ENCODE peak calls at places on chromosomes 2 and 18, in seven cellular contexts. One of them, this sample, is unnamed.

GRCh38 chr18:45588284-45588683 is 27.0 kb upstream of the SLC14A2 start:
- DNase-seq in uterus: peak; percentile 53
- DNase-seq in small intestine: no peak
- DNase-seq in lower lobe of right lung: no peak
- DNase-seq in HFF-Myc: peak; percentile 79
- DNase-seq in testis: peak; percentile 43
- DNase-seq in IMR-90: peak; percentile 56
- DNase-seq in this sample: no peak

GRCh38 chr2:238914648-238915015 is 66.7 kb downstream of the TWIST2 start:
- DNase-seq in uterus: peak; percentile 13
- DNase-seq in small intestine: no peak
- DNase-seq in lower lobe of right lung: no peak
- DNase-seq in HFF-Myc: no peak
- DNase-seq in testis: no peak
- DNase-seq in IMR-90: peak; percentile 76
- DNase-seq in this sample: no peak

GRCh38 chr2:233643128-233643527 is 6.9 kb downstream of the UGT1A10 start:
- DNase-seq in uterus: no peak
- DNase-seq in small intestine: peak; percentile 31
- DNase-seq in lower lobe of right lung: no peak
- DNase-seq in HFF-Myc: no peak
- DNase-seq in testis: no peak
- DNase-seq in IMR-90: no peak
- DNase-seq in this sample: peak; percentile 13

GRCh38 chr2:84832772-84833461 is 48.0 kb downstream of the TRABD2A start:
- DNase-seq in uterus: no peak
- DNase-seq in small intestine: peak; percentile 8
- DNase-seq in lower lobe of right lung: peak; percentile 53
- DNase-seq in HFF-Myc: no peak
- DNase-seq in testis: no peak
- DNase-seq in IMR-90: peak; percentile 17
- DNase-seq in this sample: no peak

GRCh38 chr2:162766092-162766491 is 72.5 kb downstream of the KCNH7 start:
- DNase-seq in uterus: no peak
- DNase-seq in small intestine: no peak
- DNase-seq in lower lobe of right lung: no peak
- DNase-seq in HFF-Myc: no peak
- DNase-seq in testis: no peak
- DNase-seq in IMR-90: no peak
- DNase-seq in this sample: no peak

GRCh38 chr2:98773907-98774306 is 43.0 kb upstream of the MGAT4A start:
- DNase-seq in uterus: no peak
- DNase-seq in small intestine: no peak
- DNase-seq in lower lobe of right lung: no peak
- DNase-seq in HFF-Myc: no peak
- DNase-seq in testis: no peak
- DNase-seq in IMR-90: no peak
- DNase-seq in this sample: peak; percentile 73

GRCh38 chr2:232343816-232344215 is 34.7 kb upstream of the ALPP start:
- DNase-seq in uterus: no peak
- DNase-seq in small intestine: no peak
- DNase-seq in lower lobe of right lung: no peak
- DNase-seq in HFF-Myc: no peak
- DNase-seq in testis: no peak
- DNase-seq in IMR-90: no peak
- DNase-seq in this sample: no peak

GRCh38 chr2:230552181-230552580 is 136.2 kb downstream of the SP100 start:
- DNase-seq in uterus: no peak
- DNase-seq in small intestine: no peak
- DNase-seq in lower lobe of right lung: no peak
- DNase-seq in HFF-Myc: no peak
- DNase-seq in testis: no peak
- DNase-seq in IMR-90: no peak
- DNase-seq in this sample: no peak

GRCh38 chr2:217429981-217430500 is 570.2 kb upstream of the TNP1 start:
- DNase-seq in uterus: no peak
- DNase-seq in small intestine: no peak
- DNase-seq in lower lobe of right lung: no peak
- DNase-seq in HFF-Myc: no peak
- DNase-seq in testis: no peak
- DNase-seq in IMR-90: peak; percentile 66
- DNase-seq in this sample: no peak

GRCh38 chr2:38793511-38793910 is 15.5 kb downstream of the GEMIN6 start:
- DNase-seq in uterus: no peak
- DNase-seq in small intestine: peak; percentile 99
- DNase-seq in lower lobe of right lung: no peak
- DNase-seq in HFF-Myc: no peak
- DNase-seq in testis: no peak
- DNase-seq in IMR-90: no peak
- DNase-seq in this sample: no peak

GRCh38 chr2:60463249-60463648 is 90.2 kb downstream of the BCL11A start:
- DNase-seq in uterus: peak; percentile 27
- DNase-seq in small intestine: no peak
- DNase-seq in lower lobe of right lung: no peak
- DNase-seq in HFF-Myc: no peak
- DNase-seq in testis: peak; percentile 69
- DNase-seq in IMR-90: peak; percentile 48
- DNase-seq in this sample: no peak

GRCh38 chr18:63241317-63241712 is 78.3 kb downstream of the BCL2 start:
- DNase-seq in uterus: no peak
- DNase-seq in small intestine: no peak
- DNase-seq in lower lobe of right lung: no peak
- DNase-seq in HFF-Myc: no peak
- DNase-seq in testis: no peak
- DNase-seq in IMR-90: no peak
- DNase-seq in this sample: no peak

GRCh38 chr18:48781041-48781989 is 169.4 kb downstream of the SMAD7 start:
- DNase-seq in uterus: peak; percentile 70
- DNase-seq in small intestine: peak; percentile 80
- DNase-seq in lower lobe of right lung: peak; percentile 94
- DNase-seq in HFF-Myc: no peak
- DNase-seq in testis: peak; percentile 96
- DNase-seq in IMR-90: peak; percentile 39
- DNase-seq in this sample: no peak

GRCh38 chr2:30321466-30321865 is 90.1 kb downstream of the LBH start:
- DNase-seq in uterus: no peak
- DNase-seq in small intestine: no peak
- DNase-seq in lower lobe of right lung: no peak
- DNase-seq in HFF-Myc: no peak
- DNase-seq in testis: no peak
- DNase-seq in IMR-90: peak; percentile 58
- DNase-seq in this sample: no peak

GRCh38 chr2:226057365-226057764 is 657.9 kb downstream of the NYAP2 start:
- DNase-seq in uterus: no peak
- DNase-seq in small intestine: no peak
- DNase-seq in lower lobe of right lung: no peak
- DNase-seq in HFF-Myc: no peak
- DNase-seq in testis: no peak
- DNase-seq in IMR-90: no peak
- DNase-seq in this sample: no peak

GRCh38 chr18:68763082-68763481 is 34.8 kb upstream of the CCDC102B start:
- DNase-seq in uterus: no peak
- DNase-seq in small intestine: no peak
- DNase-seq in lower lobe of right lung: no peak
- DNase-seq in HFF-Myc: no peak
- DNase-seq in testis: no peak
- DNase-seq in IMR-90: peak; percentile 41
- DNase-seq in this sample: no peak

DNA sequence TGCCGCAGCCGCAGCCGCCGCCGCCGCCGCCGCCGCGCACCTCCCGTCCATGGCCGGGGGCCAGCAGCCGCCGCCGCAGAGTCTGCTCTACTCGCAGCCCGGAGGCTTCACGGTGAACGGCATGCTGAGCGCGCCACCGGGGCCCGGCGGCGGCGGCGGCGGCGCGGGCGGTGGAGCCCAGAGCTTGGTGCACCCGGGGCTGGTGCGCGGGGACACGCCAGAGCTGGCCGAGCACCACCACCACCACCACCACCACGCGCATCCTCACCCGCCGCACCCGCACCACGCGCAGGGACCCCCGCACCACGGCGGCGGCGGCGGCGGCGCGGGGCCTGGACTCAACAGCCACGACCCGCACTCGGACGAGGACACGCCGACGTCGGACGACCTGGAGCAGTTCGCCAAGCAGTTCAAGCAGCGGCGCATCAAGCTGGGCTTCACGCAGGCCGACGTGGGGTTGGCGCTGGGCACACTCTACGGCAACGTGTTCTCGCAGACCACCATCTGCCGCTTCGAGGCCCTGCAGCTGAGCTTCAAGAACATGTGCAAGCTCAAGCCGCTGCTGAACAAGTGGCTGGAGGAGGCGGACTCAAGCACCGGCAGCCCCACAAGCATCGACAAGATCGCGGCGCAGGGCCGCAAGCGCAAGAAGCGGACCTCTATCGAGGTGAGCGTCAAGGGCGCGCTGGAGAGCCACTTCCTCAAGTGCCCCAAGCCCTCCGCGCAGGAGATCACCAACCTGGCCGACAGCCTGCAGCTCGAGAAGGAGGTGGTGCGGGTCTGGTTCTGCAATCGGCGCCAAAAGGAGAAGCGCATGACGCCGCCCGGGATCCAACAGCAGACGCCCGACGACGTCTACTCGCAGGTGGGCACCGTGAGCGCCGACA is 2.4 kb downstream of the POU3F3 start:
- DNase-seq in uterus: no peak
- DNase-seq in small intestine: no peak
- DNase-seq in lower lobe of right lung: no peak
- DNase-seq in HFF-Myc: no peak
- DNase-seq in testis: peak; percentile 26
- DNase-seq in IMR-90: no peak
- DNase-seq in this sample: peak; percentile 71
- H3K4me3 ChIP-seq in uterus: no peak overlapping the region
- H3K4me3 ChIP-seq in small intestine: no peak overlapping the region
- H3K4me3 ChIP-seq in lower lobe of right lung: peak overlapping the region; percentile 17
- H3K4me3 ChIP-seq in HFF-Myc: no peak overlapping the region
- H3K4me3 ChIP-seq in testis: peak overlapping the region; percentile 6
- H3K4me3 ChIP-seq in IMR-90: no peak overlapping the region
- H3K4me3 ChIP-seq in this sample: no peak overlapping the region

GRCh38 chr18:79926715-79927596 is 24.5 kb downstream of the SLC66A2 start:
- DNase-seq in uterus: peak; percentile 11
- DNase-seq in small intestine: no peak
- DNase-seq in lower lobe of right lung: peak; percentile 40
- DNase-seq in HFF-Myc: no peak
- DNase-seq in testis: peak; percentile 12
- DNase-seq in IMR-90: no peak
- DNase-seq in this sample: no peak
- H3K4me3 ChIP-seq in uterus: no peak overlapping the region
- H3K4me3 ChIP-seq in small intestine: no peak overlapping the region
- H3K4me3 ChIP-seq in lower lobe of right lung: no peak overlapping the region
- H3K4me3 ChIP-seq in HFF-Myc: no peak overlapping the region
- H3K4me3 ChIP-seq in testis: no peak overlapping the region
- H3K4me3 ChIP-seq in IMR-90: no peak overlapping the region
- H3K4me3 ChIP-seq in this sample: no peak overlapping the region

GRCh38 chr2:12432985-12433640 is 283.6 kb upstream of the TRIB2 start:
- DNase-seq in uterus: no peak
- DNase-seq in small intestine: no peak
- DNase-seq in lower lobe of right lung: no peak
- DNase-seq in HFF-Myc: no peak
- DNase-seq in testis: no peak
- DNase-seq in IMR-90: peak; percentile 58
- DNase-seq in this sample: no peak

GRCh38 chr2:12433641-12433990 is 283.1 kb upstream of the TRIB2 start:
- DNase-seq in uterus: no peak
- DNase-seq in small intestine: peak; percentile 54
- DNase-seq in lower lobe of right lung: no peak
- DNase-seq in HFF-Myc: no peak
- DNase-seq in testis: no peak
- DNase-seq in IMR-90: no peak
- DNase-seq in this sample: no peak

GRCh38 chr2:12428324-12428723 is 288.4 kb upstream of the TRIB2 start:
- DNase-seq in uterus: no peak
- DNase-seq in small intestine: no peak
- DNase-seq in lower lobe of right lung: no peak
- DNase-seq in HFF-Myc: no peak
- DNase-seq in testis: no peak
- DNase-seq in IMR-90: peak; percentile 53
- DNase-seq in this sample: peak; percentile 41

GRCh38 chr2:12428786-12429185 is 287.9 kb upstream of the TRIB2 start:
- DNase-seq in uterus: no peak
- DNase-seq in small intestine: no peak
- DNase-seq in lower lobe of right lung: no peak
- DNase-seq in HFF-Myc: no peak
- DNase-seq in testis: no peak
- DNase-seq in IMR-90: peak; percentile 68
- DNase-seq in this sample: no peak

DNA sequence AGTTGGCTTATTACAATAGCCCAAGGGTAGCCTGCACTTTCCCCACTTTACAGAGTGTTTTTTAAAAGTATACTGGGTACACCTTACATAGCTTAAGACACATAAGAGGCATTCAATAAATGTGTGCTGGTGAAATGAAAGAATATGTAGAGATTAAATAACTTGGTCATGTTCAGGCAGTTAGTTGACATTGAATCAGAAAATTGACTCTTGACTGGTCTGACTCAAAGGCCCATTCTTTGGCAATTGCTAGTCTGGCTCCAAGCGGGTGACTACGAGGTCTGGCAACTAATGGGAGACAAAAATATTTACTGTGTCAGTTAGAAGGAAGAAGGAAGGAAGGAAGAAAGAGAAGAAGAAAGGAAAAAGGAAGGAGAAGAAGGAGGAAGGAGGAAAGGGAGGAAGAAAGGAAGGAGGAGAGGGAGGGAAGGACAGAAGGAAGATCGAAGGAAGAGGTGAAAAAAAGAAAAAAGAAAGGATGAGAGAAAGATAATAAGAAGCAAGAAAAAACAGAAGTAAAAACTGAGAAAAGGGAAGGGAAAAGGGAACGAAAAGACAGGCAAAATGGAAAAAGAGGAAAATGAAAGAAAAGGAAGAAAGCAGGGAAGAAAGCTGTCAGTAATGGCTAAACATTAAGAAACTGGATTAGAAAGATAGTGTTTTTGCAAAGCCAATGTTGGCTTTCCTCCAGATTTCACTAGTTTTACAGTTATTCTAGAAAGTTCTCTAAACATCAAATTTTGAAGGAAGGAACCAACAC is 286.5 kb upstream of the TRIB2 start:
- DNase-seq in uterus: no peak
- DNase-seq in small intestine: no peak
- DNase-seq in lower lobe of right lung: no peak
- DNase-seq in HFF-Myc: no peak
- DNase-seq in testis: no peak
- DNase-seq in IMR-90: peak; percentile 85
- DNase-seq in this sample: no peak
- H3K4me3 ChIP-seq in uterus: no peak overlapping the region
- H3K4me3 ChIP-seq in small intestine: no peak overlapping the region
- H3K4me3 ChIP-seq in lower lobe of right lung: no peak overlapping the region
- H3K4me3 ChIP-seq in HFF-Myc: no peak overlapping the region
- H3K4me3 ChIP-seq in testis: no peak overlapping the region
- H3K4me3 ChIP-seq in IMR-90: no peak overlapping the region
- H3K4me3 ChIP-seq in this sample: no peak overlapping the region

DNA sequence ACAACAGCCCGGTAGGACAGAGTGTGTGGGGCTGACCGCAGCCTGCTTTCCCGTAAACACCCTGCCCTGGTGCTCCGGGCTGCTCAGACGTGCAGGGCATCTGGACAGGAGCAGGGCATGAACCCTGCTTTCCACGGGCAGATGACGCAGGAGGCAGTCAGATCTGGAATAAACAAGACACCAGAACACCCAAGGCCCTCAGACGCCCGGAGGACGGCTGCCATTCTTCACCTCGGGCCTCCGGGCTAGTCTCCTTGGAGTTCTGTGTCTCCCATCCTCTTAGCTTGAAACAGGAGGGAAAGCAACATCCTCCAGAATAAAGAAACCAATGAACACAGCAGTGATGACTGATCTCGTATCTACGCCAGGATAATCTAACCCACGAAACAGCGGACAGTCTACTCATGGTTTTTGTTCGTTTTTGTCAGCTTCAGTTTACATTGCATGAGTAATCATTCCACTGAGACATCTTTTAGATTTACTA is 7.3 kb downstream of the PXDN start:
- DNase-seq in uterus: no peak
- DNase-seq in small intestine: no peak
- DNase-seq in lower lobe of right lung: peak; percentile 32
- DNase-seq in HFF-Myc: no peak
- DNase-seq in testis: peak; percentile 4
- DNase-seq in IMR-90: peak; percentile 95
- DNase-seq in this sample: peak; percentile 13
- H3K4me3 ChIP-seq in uterus: no peak overlapping the region
- H3K4me3 ChIP-seq in small intestine: no peak overlapping the region
- H3K4me3 ChIP-seq in lower lobe of right lung: no peak overlapping the region
- H3K4me3 ChIP-seq in HFF-Myc: no peak overlapping the region
- H3K4me3 ChIP-seq in testis: no peak overlapping the region
- H3K4me3 ChIP-seq in IMR-90: peak overlapping the region; percentile 23
- H3K4me3 ChIP-seq in this sample: no peak overlapping the region

This sample was measured in H7.